ENCODE peak calls at places on chromosomes 1 and 21, in five cellular contexts. O, T, Y, M and C are unnamed samples.

GRCh38 chr1:40160806-40161124 is 422 bp upstream of the RLF start:
- ATAC-seq in O (no peak), T (no peak), Y (no peak), M (no peak), C (no peak)

GRCh38 chr1:18581420-18581880 is 49.2 kb upstream of the PAX7 start:
- ATAC-seq in O (peak; percentile 76), T (no peak), Y (no peak), M (no peak), C (peak; percentile 47)

GRCh38 chr21:16605588-16605987 is 875.8 kb downstream of the USP25 start:
- ATAC-seq in O (no peak), T (peak; percentile 44), Y (no peak), M (no peak), C (no peak)

GRCh38 chr1:113515498-113515897 is 125.2 kb downstream of the MAGI3 start:
- ATAC-seq in O (no peak), T (no peak), Y (no peak), M (no peak), C (no peak)

GRCh38 chr21:38645282-38645681 is 147.0 kb upstream of the ERG start:
- ATAC-seq in O (no peak), T (no peak), Y (no peak), M (no peak), C (no peak)

GRCh38 chr1:64295136-64295535 is 91.7 kb downstream of the UBE2U start:
- ATAC-seq in O (no peak), T (no peak), Y (no peak), M (no peak), C (no peak)

GRCh38 chr1:109136766-109137165 is 22.9 kb downstream of the ELAPOR1 start:
- ATAC-seq in O (no peak), T (no peak), Y (no peak), M (no peak), C (no peak)

GRCh38 chr1:43830802-43831201 is 102.8 kb upstream of the ARTN start:
- ATAC-seq in O (no peak), T (no peak), Y (no peak), M (no peak), C (peak; percentile 76)

GRCh38 chr1:200808846-200809245 is 63.9 kb upstream of the GPR25 start:
- ATAC-seq in O (peak; percentile 73), T (no peak), Y (no peak), M (no peak), C (no peak)

GRCh38 chr1:41955461-41956159 is 36.9 kb upstream of the HIVEP3 start:
- ATAC-seq in O (peak; percentile 42), T (no peak), Y (peak; percentile 26), M (peak; percentile 31), C (peak; percentile 92)

GRCh38 chr1:94713472-94714141 is 106.5 kb upstream of the SLC44A3 start:
- ATAC-seq in O (no peak), T (peak; percentile 86), Y (no peak), M (peak; percentile 89), C (peak; percentile 65)

GRCh38 chr1:234921266-234922062 is 207.2 kb downstream of the TOMM20 start:
- ATAC-seq in O (peak; percentile 27), T (peak; percentile 17), Y (no peak), M (no peak), C (no peak)

GRCh38 chr1:224565611-224566406 is 50.3 kb upstream of the CNIH3 start:
- ATAC-seq in O (no peak), T (no peak), Y (no peak), M (peak; percentile 41), C (no peak)

GRCh38 chr1:208515123-208515522 is 270.9 kb upstream of the PLXNA2 start:
- ATAC-seq in O (no peak), T (no peak), Y (no peak), M (no peak), C (no peak)

GRCh38 chr1:37537378-37537777 is 16.7 kb downstream of the SNIP1 start:
- ATAC-seq in O (no peak), T (no peak), Y (no peak), M (no peak), C (no peak)

GRCh38 chr1:53197301-53198205 is 929 bp downstream of the CPT2 start:
- ATAC-seq in O (peak; percentile 10), T (peak; percentile 9), Y (no peak), M (no peak), C (no peak)

GRCh38 chr1:153536618-153537375 is 1.0 kb upstream of the S100A6 start:
- ATAC-seq in O (no peak), T (no peak), Y (no peak), M (no peak), C (no peak)

GRCh38 chr1:24415910-24416665 is 486 bp downstream of the NIPAL3 start:
- ATAC-seq in O (peak; percentile 21), T (no peak), Y (peak; percentile 5), M (peak; percentile 12), C (peak; percentile 1)

GRCh38 chr1:192904438-192904895 is 95.6 kb downstream of the RGS2 start:
- ATAC-seq in O (peak; percentile 87), T (peak; percentile 85), Y (no peak), M (peak; percentile 28), C (no peak)

GRCh38 chr1:91684599-91685196 is 184.0 kb downstream of the CDC7 start:
- ATAC-seq in O (no peak), T (peak; percentile 39), Y (peak; percentile 80), M (peak; percentile 70), C (no peak)

GRCh38 chr1:40592107-40592773 is 60.8 kb downstream of the ZNF684 start:
- ATAC-seq in O (no peak), T (peak; percentile 70), Y (peak; percentile 46), M (peak; percentile 51), C (no peak)

GRCh38 chr1:12469990-12470389 is 148.0 kb downstream of the DHRS3 start:
- ATAC-seq in O (no peak), T (no peak), Y (no peak), M (no peak), C (no peak)

GRCh38 chr1:33161061-33161681 is 20.7 kb downstream of the TRIM62 start:
- ATAC-seq in O (no peak), T (peak; percentile 81), Y (no peak), M (no peak), C (no peak)

GRCh38 chr1:32426489-32427255 is 32.4 kb upstream of the BSDC1 start:
- ATAC-seq in O (no peak), T (peak; percentile 68), Y (no peak), M (no peak), C (no peak)